ENCODE peak calls at places on chromosomes 6 and 20, in six cellular contexts. U, P, I, Y, N and E are unnamed samples.

GRCh38 chr6:52937908-52938307 is 28.4 kb upstream of the GSTA3 start:
- DNase-seq in U (no peak), P (no peak), I (peak; percentile 22), Y (no peak), N (peak; percentile 92), E (no peak)

GRCh38 chr20:13290724-13291123 is 69.7 kb downstream of the ISM1 start:
- DNase-seq in U (no peak), P (no peak), I (no peak), Y (no peak), N (no peak), E (no peak)

GRCh38 chr20:45368221-45368980 is 5.4 kb downstream of the SYS1 start:
- DNase-seq in U (no peak), P (no peak), I (no peak), Y (no peak), N (peak; percentile 44), E (no peak)

GRCh38 chr6:134640975-134641429 is 308.9 kb downstream of the ALDH8A1 start:
- DNase-seq in U (peak; percentile 87), P (peak; percentile 9), I (peak; percentile 97), Y (peak; percentile 59), N (peak; percentile 89), E (peak; percentile 84)

GRCh38 chr20:5349448-5349847 is 32.7 kb upstream of the PROKR2 start:
- DNase-seq in U (no peak), P (no peak), I (peak; percentile 56), Y (no peak), N (peak; percentile 55), E (peak; percentile 56)

GRCh38 chr20:43959079-43959919 is 44.6 kb downstream of the TOX2 start:
- DNase-seq in U (no peak), P (no peak), I (no peak), Y (peak; percentile 35), N (no peak), E (peak; percentile 52)

GRCh38 chr6:52423971-52424381 is 3.8 kb downstream of the EFHC1 start:
- DNase-seq in U (no peak), P (no peak), I (peak; percentile 97), Y (no peak), N (peak; percentile 82), E (peak; percentile 79)

GRCh38 chr6:101517632-101518031 is 124.1 kb downstream of the GRIK2 start:
- DNase-seq in U (no peak), P (no peak), I (no peak), Y (no peak), N (no peak), E (no peak)

GRCh38 chr6:159053781-159054398 is 9.1 kb upstream of the TAGAP start:
- DNase-seq in U (no peak), P (no peak), I (no peak), Y (no peak), N (no peak), E (no peak)

GRCh38 chr6:14716499-14717146 is 529.2 kb upstream of the JARID2 start:
- DNase-seq in U (no peak), P (no peak), I (no peak), Y (no peak), N (no peak), E (no peak)

GRCh38 chr6:54768542-54768941 is 78.0 kb upstream of the FAM83B start:
- DNase-seq in U (no peak), P (no peak), I (no peak), Y (no peak), N (no peak), E (no peak)

GRCh38 chr20:47672886-47673670 is 112.2 kb downstream of the SULF2 start:
- DNase-seq in U (no peak), P (no peak), I (no peak), Y (no peak), N (no peak), E (no peak)

GRCh38 chr6:49913656-49914055 is 47.3 kb upstream of the CRISP1 start:
- DNase-seq in U (no peak), P (no peak), I (no peak), Y (no peak), N (no peak), E (no peak)